ENCODE peak calls at places on chromosomes 16 and 17, in ten cellular contexts. B, X, I, S, T, W, C, R, O and L are unnamed samples.

GRCh38 chr16:67164599-67165061 is at the start of gene HSF4:
- DNase-seq in I (no peak), O (no peak), R (no peak), B (no peak), W (no peak), T (no peak), S (no peak), C (no peak), X (no peak), L (peak; percentile 85)

GRCh38 chr16:19810817-19811731 is 73.6 kb downstream of the GPRC5B start:
- DNase-seq in C (no peak), O (no peak), T (no peak), B (no peak), W (peak; percentile 88), I (no peak), X (no peak), R (peak; percentile 88), S (no peak), L (peak; percentile 46)

GRCh38 chr17:45345554-45346254 is 28.9 kb upstream of the MAP3K14 start:
- DNase-seq in R (peak; percentile 63), S (no peak), T (no peak), X (peak; percentile 39), B (no peak), C (no peak), O (no peak), W (peak; percentile 70), I (no peak), L (no peak)

GRCh38 chr16:69301861-69302260 is 9.3 kb upstream of the VPS4A start:
- DNase-seq in C (no peak), W (no peak), T (no peak), B (no peak), S (no peak), R (no peak), O (no peak), X (no peak), I (no peak), L (no peak)

GRCh38 chr16:81888520-81889394 is 109.7 kb downstream of the PLCG2 start:
- DNase-seq in X (no peak), B (no peak), C (no peak), O (no peak), S (no peak), I (no peak), T (no peak), W (no peak), R (no peak), L (peak; percentile 26)

GRCh38 chr16:89325861-89326471 is 108.5 kb downstream of the ZNF778 start:
- DNase-seq in W (peak; percentile 82), R (peak; percentile 75), O (peak; percentile 44), T (no peak), C (no peak), X (no peak), B (no peak), I (no peak), S (no peak), L (peak; percentile 47)

GRCh38 chr16:49632111-49632797 is 223.7 kb downstream of the ZNF423 start:
- DNase-seq in R (no peak), O (no peak), S (no peak), T (no peak), W (no peak), C (no peak), I (no peak), X (no peak), B (no peak), L (no peak)

GRCh38 chr17:30808785-30809286 is 15.7 kb downstream of the CRLF3 start:
- DNase-seq in O (peak; percentile 95), R (no peak), I (no peak), X (no peak), T (no peak), B (peak; percentile 46), C (peak; percentile 16), S (no peak), W (no peak), L (no peak)

GRCh38 chr17:13024526-13025263 is 6.9 kb upstream of the ELAC2 start:
- DNase-seq in C (peak; percentile 90), I (peak; percentile 40), X (peak; percentile 82), S (peak; percentile 57), W (peak; percentile 30), O (peak; percentile 68), B (no peak), T (peak; percentile 59), R (peak; percentile 75), L (peak; percentile 83)

GRCh38 chr17:64773836-64774761 is 112.0 kb upstream of the SMURF2 start:
- DNase-seq in W (peak; percentile 64), S (no peak), O (peak; percentile 70), B (no peak), C (peak; percentile 43), T (no peak), X (peak; percentile 82), I (no peak), R (peak; percentile 85), L (no peak)

GRCh38 chr16:57384248-57385070 is 12.2 kb downstream of the CX3CL1 start:
- DNase-seq in W (no peak), O (peak; percentile 24), X (no peak), S (no peak), B (no peak), T (no peak), R (no peak), C (no peak), I (no peak), L (no peak)

GRCh38 chr17:16040710-16041251 is 41.2 kb downstream of the TTC19 start:
- DNase-seq in O (no peak), W (peak; percentile 96), T (no peak), B (no peak), S (no peak), X (no peak), C (no peak), I (no peak), R (no peak), L (peak; percentile 62)

GRCh38 chr17:2058521-2059124 is 3.7 kb downstream of the HIC1 start:
- DNase-seq in R (peak; percentile 80), T (peak; percentile 58), X (peak; percentile 24), I (no peak), B (peak; percentile 84), W (peak; percentile 67), C (peak; percentile 66), O (peak; percentile 57), S (no peak), L (peak; percentile 60)

GRCh38 chr17:39737761-39738567 is at the start of gene GRB7:
- DNase-seq in B (no peak), R (peak; percentile 70), W (no peak), S (peak; percentile 15), X (no peak), I (no peak), T (no peak), O (no peak), C (no peak), L (peak; percentile 66)

GRCh38 chr17:27918498-27918897 is 25.3 kb upstream of the LYRM9 start:
- DNase-seq in I (no peak), X (no peak), O (no peak), T (no peak), C (no peak), S (no peak), R (no peak), B (no peak), W (no peak), L (no peak)

GRCh38 chr17:58541249-58541648 is 26.8 kb upstream of the MTMR4 start:
- DNase-seq in X (peak; percentile 48), O (peak; percentile 56), C (no peak), T (no peak), R (peak; percentile 43), B (no peak), I (no peak), S (no peak), W (no peak), L (peak; percentile 25)

GRCh38 chr17:62963296-62963695 is 2.7 kb upstream of the TANC2 start:
- DNase-seq in O (no peak), I (no peak), C (no peak), X (no peak), R (peak; percentile 71), S (no peak), B (no peak), T (no peak), W (peak; percentile 93), L (peak; percentile 79)

GRCh38 chr17:19377602-19378415 is 489 bp upstream of the MAPK7 start:
- DNase-seq in R (peak; percentile 100), B (peak; percentile 100), O (peak; percentile 98), T (peak; percentile 93), C (peak; percentile 98), W (peak; percentile 99), S (peak; percentile 96), X (peak; percentile 99), I (peak; percentile 84), L (peak; percentile 99)

GRCh38 chr17:75842411-75842810 is 1.8 kb downstream of the UNC13D start:
- DNase-seq in C (no peak), W (no peak), O (no peak), R (no peak), S (no peak), B (no peak), X (no peak), T (no peak), I (no peak), L (no peak)

GRCh38 chr17:74241434-74241833 is 28.1 kb downstream of the TTYH2 start:
- DNase-seq in O (no peak), X (no peak), I (no peak), B (no peak), T (no peak), W (no peak), S (no peak), R (no peak), C (no peak), L (peak; percentile 25)

GRCh38 chr16:30958164-30959083 is 870 bp downstream of the SETD1A start:
- DNase-seq in R (peak; percentile 67), X (peak; percentile 83), W (peak; percentile 39), S (peak; percentile 52), C (peak; percentile 66), I (no peak), O (peak; percentile 73), B (peak; percentile 81), T (no peak), L (no peak)

GRCh38 chr17:79612468-79613194 is 1.8 kb upstream of the RBFOX3 start:
- DNase-seq in B (no peak), I (no peak), T (peak; percentile 5), O (peak; percentile 72), W (peak; percentile 8), C (peak; percentile 89), X (peak; percentile 88), S (peak; percentile 50), R (peak; percentile 92), L (peak; percentile 20)

GRCh38 chr17:2911035-2911754 is 115.0 kb downstream of the RAP1GAP2 start:
- DNase-seq in X (no peak), T (no peak), B (no peak), I (no peak), O (no peak), R (no peak), W (no peak), S (no peak), C (no peak), L (no peak)

GRCh38 chr17:72266099-72266852 is 145.5 kb downstream of the SOX9 start:
- DNase-seq in C (no peak), W (no peak), X (no peak), R (no peak), I (no peak), T (no peak), O (no peak), S (peak; percentile 87), B (no peak), L (no peak)